ENCODE peak calls at places on chromosomes 12 and 14, in five cellular contexts. X, Q, D, N and R are unnamed samples.

GRCh38 chr12:32946504-32947131 is 50.0 kb upstream of the PKP2 start:
- DNase-seq in Q (no peak), D (no peak), N (no peak), X (no peak), R (no peak)

GRCh38 chr14:105087308-105087962 is 22.2 kb upstream of the GPR132 start:
- DNase-seq in D (peak), N (no peak), Q (no peak), X (no peak), R (peak)

GRCh38 chr12:117033382-117034045 is 65.7 kb downstream of the TESC start:
- DNase-seq in N (no peak), Q (no peak), D (no peak), X (no peak), R (no peak)

GRCh38 chr14:55077691-55078151 is 26.3 kb downstream of the MAPK1IP1L start:
- DNase-seq in N (no peak), Q (no peak), X (no peak), D (no peak), R (peak)

GRCh38 chr14:76954791-76955190 is 73.7 kb downstream of the IRF2BPL start:
- DNase-seq in Q (no peak), X (no peak), N (no peak), D (no peak), R (no peak)

GRCh38 chr12:124543052-124543590 is 24.3 kb downstream of the NCOR2 start:
- DNase-seq in X (no peak), Q (no peak), N (no peak), D (peak), R (no peak)

GRCh38 chr14:75050852-75051555 is at the start of gene MLH3:
- DNase-seq in D (peak), X (peak), N (peak), Q (no peak), R (peak)

GRCh38 chr14:56718312-56718711 is 92.0 kb downstream of the OTX2 start:
- DNase-seq in X (no peak), D (no peak), Q (no peak), N (no peak), R (no peak)

GRCh38 chr14:103483600-103483999 is 39.0 kb downstream of the CKB start:
- DNase-seq in N (no peak), X (no peak), Q (no peak), D (no peak), R (peak)

GRCh38 chr12:104628338-104629135 is 171.8 kb downstream of the CHST11 start:
- DNase-seq in X (no peak), D (no peak), N (no peak), Q (no peak), R (no peak)

GRCh38 chr12:109291531-109292341 is 17.3 kb downstream of the FOXN4 start:
- DNase-seq in X (peak), D (no peak), N (peak), Q (no peak), R (no peak)

GRCh38 chr12:50546441-50547318 is 41.9 kb downstream of the DIP2B start:
- DNase-seq in D (no peak), Q (no peak), X (no peak), N (no peak), R (no peak)

GRCh38 chr14:44988694-44989093 is 26.7 kb downstream of the TOGARAM1 start:
- DNase-seq in D (no peak), Q (no peak), N (no peak), X (no peak), R (no peak)

GRCh38 chr12:44779766-44780165 is 96.3 kb downstream of the NELL2 start:
- DNase-seq in X (no peak), N (no peak), Q (no peak), D (no peak), R (no peak)

GRCh38 chr12:2794261-2794735 is 472 bp upstream of the FKBP4 start:
- DNase-seq in N (no peak), D (no peak), Q (no peak), X (no peak), R (no peak)

GRCh38 chr12:56565510-56566101 is 44.0 kb downstream of the RBMS2 start:
- DNase-seq in D (peak), N (no peak), X (peak), Q (no peak), R (peak)

GRCh38 chr12:57887631-57888406 is 41.3 kb upstream of the CTDSP2 start:
- DNase-seq in D (no peak), N (no peak), X (peak), Q (no peak), R (peak)

GRCh38 chr14:89571502-89571901 is 154.5 kb upstream of the FOXN3 start:
- DNase-seq in Q (no peak), N (no peak), D (no peak), X (no peak), R (no peak)

GRCh38 chr14:95496690-95497241 is 19.7 kb downstream of the SYNE3 start:
- DNase-seq in X (no peak), Q (no peak), N (no peak), D (no peak), R (peak)

GRCh38 chr14:22926316-22926715 is 2.9 kb downstream of the PRMT5 start:
- DNase-seq in D (peak), N (no peak), Q (no peak), X (no peak), R (peak)

GRCh38 chr14:20626274-20626673 is 15.2 kb downstream of the OR6S1 start:
- DNase-seq in Q (no peak), N (no peak), X (no peak), D (no peak), R (no peak)

GRCh38 chr12:76030378-76031080 is 1.0 kb downstream of the PHLDA1 start:
- DNase-seq in X (peak), Q (no peak), N (no peak), D (peak), R (peak)

GRCh38 chr14:96410119-96410518 is 18.2 kb downstream of the AK7 start:
- DNase-seq in N (no peak), D (no peak), Q (no peak), X (no peak), R (no peak)

GRCh38 chr12:121784460-121784859 is 9.0 kb downstream of the RHOF start:
- DNase-seq in N (no peak), Q (no peak), X (no peak), D (peak), R (peak)

GRCh38 chr12:96107236-96107635 is 71.8 kb upstream of the LTA4H start:
- DNase-seq in D (no peak), X (no peak), N (no peak), Q (no peak), R (no peak)

GRCh38 chr12:6335451-6336078 is 6.3 kb downstream of the TNFRSF1A start:
- DNase-seq in N (no peak), X (peak), Q (peak), D (peak), R (peak)

GRCh38 chr14:99213101-99213500 is 58.9 kb downstream of the BCL11B start:
- DNase-seq in N (no peak), X (no peak), D (no peak), Q (no peak), R (no peak)

GRCh38 chr14:88551936-88552565 is 2.8 kb downstream of the PTPN21 start:
- DNase-seq in Q (no peak), D (no peak), X (peak), N (no peak), R (peak)

GRCh38 chr12:88309546-88309945 is 167.4 kb downstream of the TMTC3 start:
- DNase-seq in D (no peak), Q (no peak), N (no peak), X (no peak), R (peak)

GRCh38 chr14:91731986-91732385 is at the start of gene CATSPERB:
- DNase-seq in D (no peak), Q (no peak), N (no peak), X (no peak), R (no peak)

GRCh38 chr12:108399514-108399913 is 60.4 kb upstream of the CMKLR1 start:
- DNase-seq in N (no peak), D (no peak), Q (no peak), X (no peak), R (no peak)

GRCh38 chr12:119088917-119089667 is 89.6 kb upstream of the HSPB8 start:
- DNase-seq in N (peak), D (no peak), Q (no peak), X (peak), R (no peak)

GRCh38 chr14:93023039-93023438 is 92.7 kb downstream of the ITPK1 start:
- DNase-seq in X (no peak), D (peak), Q (no peak), N (no peak), R (no peak)

GRCh38 chr14:95573313-95573712 is 38.5 kb downstream of the GLRX5 start:
- DNase-seq in Q (no peak), X (no peak), D (no peak), N (no peak), R (no peak)

GRCh38 chr14:35406811-35407630 is 2.5 kb upstream of the NFKBIA start:
- DNase-seq in Q (no peak), X (no peak), N (no peak), D (peak), R (peak)

GRCh38 chr12:110180591-110181005 is 56.4 kb downstream of the IFT81 start:
- DNase-seq in N (no peak), Q (no peak), X (no peak), D (no peak), R (peak)

GRCh38 chr14:73795974-73796373 is 55.7 kb upstream of the PTGR2 start:
- DNase-seq in D (peak), Q (no peak), X (no peak), N (no peak), R (peak)

GRCh38 chr12:269216-269615 is 6.6 kb upstream of the SLC6A13 start:
- DNase-seq in X (no peak), D (no peak), N (no peak), Q (no peak), R (peak)

DNA sequence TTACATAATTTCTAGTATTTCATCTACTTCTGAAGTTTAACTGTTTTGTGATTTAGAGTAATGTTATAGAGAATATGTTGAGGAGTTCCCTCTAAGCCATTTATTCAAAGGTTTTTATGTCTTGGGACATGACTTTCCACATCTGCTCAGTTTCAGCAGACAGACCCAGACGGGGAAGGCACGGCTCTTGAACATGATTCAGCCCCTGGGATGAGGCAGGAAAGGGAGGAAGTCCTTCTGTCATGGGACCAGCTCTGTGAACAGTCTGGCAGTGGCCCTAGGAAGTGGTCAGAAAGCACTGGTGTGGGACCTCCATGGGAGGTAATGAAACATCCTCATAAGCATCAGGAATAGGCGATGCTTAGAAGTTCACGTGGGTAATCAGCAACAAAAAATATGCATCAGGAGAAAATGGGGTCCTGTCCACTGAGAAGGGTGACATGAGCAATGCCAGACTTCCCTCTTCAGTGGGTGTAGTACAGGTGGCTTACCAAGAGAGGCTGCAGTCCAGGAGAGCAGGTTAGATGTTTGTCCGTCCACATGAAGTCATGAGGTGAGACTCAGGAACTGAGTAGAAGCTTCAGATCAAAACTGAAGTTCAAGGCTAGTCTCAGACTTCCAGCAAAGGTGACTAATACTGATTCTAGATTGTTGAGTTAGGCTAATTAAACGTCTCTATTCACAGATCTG is 248.5 kb downstream of the IPO8 start:
- DNase-seq in Q (no peak), D (peak), X (no peak), N (no peak), R (no peak)
- TF ChIP-seq USF2 in Q (no peak), D (no peak), X (no peak), N (no peak), R (no peak)

GRCh38 chr12:55072093-55072492 is 52.3 kb downstream of the NEUROD4 start:
- DNase-seq in X (peak), D (peak), N (no peak), Q (no peak), R (no peak)
- TF ChIP-seq USF2 in X (no peak), D (no peak), N (no peak), Q (no peak), R (no peak)

GRCh38 chr14:33469898-33470297 is 481.0 kb downstream of the EGLN3 start:
- DNase-seq in D (no peak), X (no peak), N (no peak), Q (no peak), R (no peak)

GRCh38 chr14:33477752-33478151 is 473.1 kb downstream of the EGLN3 start:
- DNase-seq in N (no peak), X (no peak), D (no peak), Q (no peak), R (no peak)

GRCh38 chr14:33480589-33481184 is 470.2 kb downstream of the EGLN3 start:
- DNase-seq in Q (no peak), N (no peak), X (no peak), D (no peak), R (no peak)

GRCh38 chr14:33475623-33476022 is 475.3 kb downstream of the EGLN3 start:
- DNase-seq in X (peak), N (peak), D (peak), Q (no peak), R (no peak)
- TF ChIP-seq USF2 in X (no peak), N (no peak), D (no peak), Q (no peak), R (no peak)

GRCh38 chr12:79057540-79057939 is 193.0 kb downstream of the SYT1 start:
- DNase-seq in D (no peak), N (no peak), X (no peak), Q (no peak), R (no peak)
- TF ChIP-seq USF2 in D (no peak), N (no peak), X (no peak), Q (no peak), R (no peak)

GRCh38 chr12:120115066-120115465 is 1.5 kb downstream of the RAB35 start:
- DNase-seq in N (no peak), X (no peak), D (no peak), Q (no peak), R (no peak)
- TF ChIP-seq USF2 in N (no peak), X (no peak), D (no peak), Q (no peak), R (no peak)